ENCODE peak calls at places on chromosomes 13 and 19, in seven cellular contexts. One of them, this sample, is unnamed.

GRCh38 chr19:3577741-3578344 is 5.1 kb downstream of the HMG20B start:
- DNase-seq in hepatocyte: no peak
- DNase-seq in GM23248: no peak
- DNase-seq in GM23338: peak; percentile 88
- DNase-seq in PC-3: no peak
- DNase-seq in MM.1S: no peak
- DNase-seq in HCT116: no peak
- DNase-seq in this sample: no peak

GRCh38 chr13:22325761-22326160 is 654.9 kb downstream of the FGF9 start:
- DNase-seq in GM23338: peak; percentile 67
- DNase-seq in PC-3: no peak
- DNase-seq in MM.1S: no peak
- DNase-seq in HCT116: no peak
- DNase-seq in hepatocyte: no peak
- DNase-seq in GM23248: no peak
- DNase-seq in this sample: no peak

GRCh38 chr19:44093931-44094765 is at the start of gene ZNF224:
- DNase-seq in hepatocyte: peak; percentile 95
- DNase-seq in GM23338: peak; percentile 97
- DNase-seq in GM23248: peak; percentile 96
- DNase-seq in PC-3: peak; percentile 85
- DNase-seq in MM.1S: peak; percentile 92
- DNase-seq in HCT116: peak; percentile 82
- DNase-seq in this sample: peak; percentile 85

GRCh38 chr13:38045278-38046048 is 175.9 kb upstream of the TRPC4 start:
- DNase-seq in PC-3: peak; percentile 51
- DNase-seq in GM23338: peak; percentile 64
- DNase-seq in hepatocyte: peak; percentile 38
- DNase-seq in GM23248: peak; percentile 45
- DNase-seq in HCT116: no peak
- DNase-seq in MM.1S: peak; percentile 33
- DNase-seq in this sample: no peak

GRCh38 chr19:52739576-52739975 is 4.7 kb upstream of the ZNF611 start:
- DNase-seq in PC-3: no peak
- DNase-seq in hepatocyte: no peak
- DNase-seq in GM23338: peak; percentile 69
- DNase-seq in GM23248: peak; percentile 3
- DNase-seq in MM.1S: no peak
- DNase-seq in HCT116: no peak
- DNase-seq in this sample: no peak

GRCh38 chr13:33445476-33445875 is 159.9 kb upstream of the STARD13 start:
- DNase-seq in PC-3: peak; percentile 60
- DNase-seq in GM23248: no peak
- DNase-seq in HCT116: no peak
- DNase-seq in MM.1S: no peak
- DNase-seq in hepatocyte: no peak
- DNase-seq in GM23338: no peak
- DNase-seq in this sample: peak; percentile 76

GRCh38 chr13:108700421-108701170 is 71.2 kb downstream of the MYO16 start:
- DNase-seq in HCT116: no peak
- DNase-seq in MM.1S: no peak
- DNase-seq in GM23248: no peak
- DNase-seq in PC-3: peak; percentile 75
- DNase-seq in GM23338: peak; percentile 6
- DNase-seq in hepatocyte: peak; percentile 11
- DNase-seq in this sample: peak; percentile 67

GRCh38 chr13:33276581-33276980 is 9.0 kb downstream of the STARD13 start:
- DNase-seq in MM.1S: no peak
- DNase-seq in GM23248: no peak
- DNase-seq in hepatocyte: no peak
- DNase-seq in GM23338: peak; percentile 52
- DNase-seq in PC-3: no peak
- DNase-seq in HCT116: no peak
- DNase-seq in this sample: no peak

GRCh38 chr19:53002479-53002878 is 11.2 kb upstream of the ERVV-1 start:
- DNase-seq in GM23338: peak; percentile 78
- DNase-seq in PC-3: no peak
- DNase-seq in GM23248: peak; percentile 2
- DNase-seq in MM.1S: no peak
- DNase-seq in hepatocyte: no peak
- DNase-seq in HCT116: no peak
- DNase-seq in this sample: no peak

GRCh38 chr19:42401365-42402303 is 11.5 kb upstream of the CNFN start:
- DNase-seq in PC-3: peak; percentile 77
- DNase-seq in MM.1S: peak; percentile 51
- DNase-seq in GM23338: peak; percentile 96
- DNase-seq in hepatocyte: peak; percentile 87
- DNase-seq in HCT116: no peak
- DNase-seq in GM23248: peak; percentile 87
- DNase-seq in this sample: peak; percentile 38

GRCh38 chr19:29845576-29846176 is 33.9 kb downstream of the CCNE1 start:
- DNase-seq in MM.1S: no peak
- DNase-seq in PC-3: no peak
- DNase-seq in GM23338: peak; percentile 50
- DNase-seq in hepatocyte: peak; percentile 66
- DNase-seq in HCT116: no peak
- DNase-seq in GM23248: peak; percentile 71
- DNase-seq in this sample: no peak

GRCh38 chr19:34336781-34337271 is 28.2 kb upstream of the GPI start:
- DNase-seq in GM23248: peak; percentile 70
- DNase-seq in MM.1S: peak; percentile 45
- DNase-seq in PC-3: peak; percentile 32
- DNase-seq in HCT116: peak; percentile 8
- DNase-seq in hepatocyte: peak; percentile 63
- DNase-seq in GM23338: peak; percentile 76
- DNase-seq in this sample: no peak

GRCh38 chr13:25943666-25944065 is 108.2 kb downstream of the SHISA2 start:
- DNase-seq in PC-3: no peak
- DNase-seq in hepatocyte: peak; percentile 58
- DNase-seq in GM23248: peak; percentile 15
- DNase-seq in HCT116: no peak
- DNase-seq in GM23338: no peak
- DNase-seq in MM.1S: no peak
- DNase-seq in this sample: no peak

GRCh38 chr13:101511766-101512165 is 59.3 kb downstream of the ITGBL1 start:
- DNase-seq in GM23338: no peak
- DNase-seq in hepatocyte: no peak
- DNase-seq in PC-3: no peak
- DNase-seq in MM.1S: no peak
- DNase-seq in HCT116: no peak
- DNase-seq in GM23248: peak; percentile 66
- DNase-seq in this sample: no peak

GRCh38 chr19:14519860-14520407 is 1.7 kb upstream of the DNAJB1 start:
- DNase-seq in PC-3: peak; percentile 98
- DNase-seq in MM.1S: no peak
- DNase-seq in hepatocyte: no peak
- DNase-seq in GM23338: no peak
- DNase-seq in HCT116: peak; percentile 96
- DNase-seq in GM23248: peak; percentile 87
- DNase-seq in this sample: peak; percentile 46

DNA sequence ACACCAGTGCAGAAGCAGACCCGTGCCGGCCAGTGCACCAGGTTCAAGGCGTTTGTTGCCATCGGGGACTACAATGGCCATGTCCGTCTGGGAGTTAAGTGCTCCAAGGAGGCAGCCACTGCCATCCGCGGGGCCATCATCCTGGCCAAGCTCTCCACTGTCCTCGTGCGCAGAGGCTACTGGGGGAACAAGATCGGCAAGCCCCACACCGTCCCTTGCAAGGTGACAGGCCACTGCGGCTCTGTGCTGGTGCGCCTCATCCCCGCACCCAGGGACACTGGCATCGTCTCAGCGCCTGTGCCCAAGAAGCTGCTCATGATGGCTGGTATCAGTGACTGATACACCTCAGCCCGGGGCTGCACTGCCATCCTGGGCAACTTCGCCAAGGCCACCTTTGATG is 10.1 kb downstream of the ZNF44 start:
- DNase-seq in GM23248: no peak
- DNase-seq in GM23338: no peak
- DNase-seq in MM.1S: no peak
- DNase-seq in HCT116: no peak
- DNase-seq in PC-3: no peak
- DNase-seq in hepatocyte: no peak
- DNase-seq in this sample: no peak
- H3K79me2 ChIP-seq in GM23248: peaks cover 95% of the 10 kb centered on the region
- H3K79me2 ChIP-seq in GM23338: peaks cover 55% of the 10 kb centered on the region
- H3K79me2 ChIP-seq in MM.1S: peaks cover 36% of the 10 kb centered on the region
- H3K79me2 ChIP-seq in HCT116: no peaks in the 10 kb centered on the region
- H3K79me2 ChIP-seq in PC-3: peaks cover 51% of the 10 kb centered on the region
- H3K79me2 ChIP-seq in hepatocyte: peaks cover 100% of the 10 kb centered on the region
- H3K79me2 ChIP-seq in this sample: no peaks in the 10 kb centered on the region

DNA sequence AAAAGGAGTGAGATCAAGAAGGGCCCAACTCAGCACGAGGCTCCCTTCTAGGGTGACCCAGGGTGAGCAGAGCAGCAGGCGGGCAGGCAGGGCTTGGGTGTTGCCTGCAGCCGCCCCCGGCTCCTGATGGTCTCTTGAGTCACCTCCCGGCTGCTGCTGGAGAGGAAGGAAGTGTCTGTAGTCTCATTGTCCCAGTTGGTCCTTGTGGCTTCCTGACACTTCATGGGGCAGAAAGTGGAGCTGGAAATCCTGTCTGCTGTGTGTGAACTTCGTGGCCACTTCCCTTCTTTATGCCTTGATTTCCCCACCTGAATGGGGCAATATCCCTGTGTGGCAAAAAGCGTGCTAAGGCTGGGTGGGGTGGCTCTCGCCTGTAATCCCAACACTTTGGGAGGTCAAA is 2.5 kb downstream of the MAP1S start:
- DNase-seq in GM23248: peak; percentile 95
- DNase-seq in MM.1S: no peak
- DNase-seq in PC-3: peak; percentile 19
- DNase-seq in HCT116: no peak
- DNase-seq in hepatocyte: no peak
- DNase-seq in GM23338: no peak
- DNase-seq in this sample: no peak
- H3K9me2 ChIP-seq in GM23248: no peaks in the 10 kb centered on the region
- H3K9me2 ChIP-seq in MM.1S: no peaks in the 10 kb centered on the region
- H3K9me2 ChIP-seq in PC-3: no peaks in the 10 kb centered on the region
- H3K9me2 ChIP-seq in HCT116: no peaks in the 10 kb centered on the region
- H3K9me2 ChIP-seq in hepatocyte: no peaks in the 10 kb centered on the region
- H3K9me2 ChIP-seq in GM23338: no peaks in the 10 kb centered on the region
- H3K9me2 ChIP-seq in this sample: no peaks in the 10 kb centered on the region

DNA sequence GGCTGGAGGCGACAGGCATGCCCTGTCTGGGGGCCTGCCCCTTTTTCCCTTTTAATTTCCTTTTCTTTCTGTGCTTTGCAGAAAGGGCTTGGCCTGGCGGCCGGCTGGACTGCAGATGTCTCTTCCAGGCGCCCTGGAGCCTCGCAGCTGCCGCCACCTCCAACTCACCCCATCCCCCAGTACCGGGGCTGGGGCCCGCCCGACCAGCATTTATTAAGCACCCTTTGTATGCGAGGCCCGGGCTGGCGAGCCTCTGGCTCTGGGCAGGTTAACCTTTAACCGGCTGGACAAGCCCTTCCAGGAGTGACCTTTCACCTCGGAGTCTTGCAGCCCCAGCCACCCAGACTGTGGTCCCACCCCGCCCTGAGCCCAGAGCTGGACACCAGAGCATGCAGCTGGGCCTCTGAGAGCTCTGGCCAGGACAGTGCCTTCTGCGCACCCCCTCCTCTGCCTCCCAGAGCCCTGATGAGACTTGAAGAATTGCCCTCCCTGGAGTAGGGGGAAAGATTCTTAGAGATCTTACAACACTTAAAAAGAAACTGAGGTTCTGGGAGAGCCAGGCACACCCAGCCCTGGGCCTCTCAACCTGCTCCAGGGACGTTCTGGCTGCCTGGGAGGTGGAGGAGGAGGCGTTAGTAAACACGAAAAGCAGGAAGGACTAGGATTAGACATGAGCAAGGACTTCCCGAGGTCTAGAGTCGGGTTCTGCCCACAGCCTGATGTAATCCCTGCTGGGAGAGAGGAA is 1.1 kb upstream of the NR2F6 start:
- DNase-seq in hepatocyte: peak; percentile 77
- DNase-seq in GM23338: peak; percentile 59
- DNase-seq in MM.1S: no peak
- DNase-seq in PC-3: no peak
- DNase-seq in GM23248: peak; percentile 59
- DNase-seq in HCT116: no peak
- DNase-seq in this sample: peak; percentile 53
- TF ChIP-seq EZH2 in hepatocyte: no peak
- TF ChIP-seq EZH2 in GM23338: no peak
- TF ChIP-seq EZH2 in MM.1S: no peak
- TF ChIP-seq EZH2 in PC-3: no peak
- TF ChIP-seq EZH2 in GM23248: no peak
- TF ChIP-seq EZH2 in HCT116: no peak
- TF ChIP-seq EZH2 in this sample: no peak

DNA sequence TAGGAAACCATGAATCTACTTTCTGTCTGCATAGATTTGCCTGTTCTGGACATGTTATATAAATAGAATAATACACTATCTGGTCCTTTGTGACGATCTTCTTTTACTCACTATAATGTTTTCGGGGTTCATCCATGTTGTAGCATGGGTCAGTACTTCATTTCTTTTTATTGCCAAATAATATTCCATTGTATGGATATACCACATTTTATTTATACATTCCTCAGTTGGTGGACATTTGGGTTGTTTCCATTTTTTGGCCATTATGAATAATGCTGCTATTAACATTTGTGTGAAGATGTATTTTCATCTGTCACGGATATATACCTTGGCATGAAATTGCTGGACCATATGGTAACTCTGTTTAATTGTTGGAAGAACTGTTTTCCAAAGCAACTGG is 6.8 kb downstream of the BIVM start:
- DNase-seq in HCT116: no peak
- DNase-seq in hepatocyte: no peak
- DNase-seq in GM23338: no peak
- DNase-seq in PC-3: no peak
- DNase-seq in GM23248: no peak
- DNase-seq in MM.1S: no peak
- DNase-seq in this sample: no peak
- H3K79me2 ChIP-seq in HCT116: peaks cover 13% of the 10 kb centered on the region
- H3K79me2 ChIP-seq in hepatocyte: peaks cover 81% of the 10 kb centered on the region
- H3K79me2 ChIP-seq in GM23338: no peaks in the 10 kb centered on the region
- H3K79me2 ChIP-seq in PC-3: peaks cover 23% of the 10 kb centered on the region
- H3K79me2 ChIP-seq in GM23248: peaks cover 100% of the 10 kb centered on the region
- H3K79me2 ChIP-seq in MM.1S: peaks cover 51% of the 10 kb centered on the region
- H3K79me2 ChIP-seq in this sample: peaks cover 5% of the 10 kb centered on the region

GRCh38 chr19:1685046-1685445 is 32.6 kb upstream of the TCF3 start:
- DNase-seq in MM.1S: no peak
- DNase-seq in GM23338: no peak
- DNase-seq in GM23248: no peak
- DNase-seq in hepatocyte: no peak
- DNase-seq in PC-3: no peak
- DNase-seq in HCT116: no peak
- DNase-seq in this sample: no peak
- H3K9me2 ChIP-seq in MM.1S: no peaks in the 10 kb centered on the region
- H3K9me2 ChIP-seq in GM23338: no peaks in the 10 kb centered on the region
- H3K9me2 ChIP-seq in GM23248: no peaks in the 10 kb centered on the region
- H3K9me2 ChIP-seq in hepatocyte: no peaks in the 10 kb centered on the region
- H3K9me2 ChIP-seq in PC-3: no peaks in the 10 kb centered on the region
- H3K9me2 ChIP-seq in HCT116: no peaks in the 10 kb centered on the region
- H3K9me2 ChIP-seq in this sample: no peaks in the 10 kb centered on the region

DNA sequence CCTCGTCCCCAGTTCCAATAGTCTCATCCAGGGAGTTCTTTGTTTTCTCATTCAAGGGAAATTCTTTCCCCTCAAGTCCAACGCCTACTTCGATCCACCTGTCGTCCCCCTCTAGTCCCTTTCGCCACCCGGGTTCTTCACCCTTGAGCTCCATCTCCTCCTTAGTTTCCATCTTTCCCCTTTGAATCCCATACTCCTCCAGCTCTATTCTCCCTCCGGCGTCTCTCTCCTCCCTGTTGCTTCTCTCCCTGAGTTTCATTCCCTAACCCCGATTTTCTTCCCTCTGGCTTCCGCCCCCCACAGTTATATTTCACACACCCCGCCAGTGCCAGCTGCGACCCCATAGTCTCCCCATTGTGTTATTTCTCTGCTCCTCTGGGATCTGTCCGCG is 628 bp upstream of the SLC17A7 start:
- DNase-seq in GM23248: no peak
- DNase-seq in hepatocyte: no peak
- DNase-seq in GM23338: no peak
- DNase-seq in PC-3: no peak
- DNase-seq in HCT116: no peak
- DNase-seq in MM.1S: no peak
- DNase-seq in this sample: no peak
- TF ChIP-seq EZH2 in GM23248: no peak
- TF ChIP-seq EZH2 in hepatocyte: no peak
- TF ChIP-seq EZH2 in GM23338: no peak
- TF ChIP-seq EZH2 in PC-3: no peak
- TF ChIP-seq EZH2 in HCT116: no peak
- TF ChIP-seq EZH2 in MM.1S: no peak
- TF ChIP-seq EZH2 in this sample: no peak

This sample was measured in PC-9.